ENCODE peak calls at places on chromosomes 4 and X, in seven cellular contexts. S, B, V, K, D, E and P are unnamed samples.

GRCh38 chrX:48997455-48997854 is 4.6 kb downstream of the GRIPAP1 start:
- DNase-seq in D (no peak), S (no peak), E (no peak), B (no peak), V (no peak), K (no peak), P (no peak)

GRCh38 chr4:33357121-33357520 is 2637.0 kb downstream of the PCDH7 start:
- DNase-seq in S (no peak), K (no peak), D (no peak), B (no peak), V (no peak), E (no peak), P (no peak)

GRCh38 chrX:20432048-20432447 is 165.3 kb upstream of the RPS6KA3 start:
- DNase-seq in B (no peak), D (no peak), E (no peak), V (no peak), K (no peak), S (peak), P (no peak)

GRCh38 chrX:49840679-49841078 is 11.6 kb downstream of the PAGE4 start:
- DNase-seq in S (peak), V (no peak), B (peak), E (peak), D (peak), K (peak), P (no peak)

GRCh38 chr4:137572163-137572562 is 39.9 kb upstream of the PCDH18 start:
- DNase-seq in V (no peak), D (no peak), S (no peak), B (no peak), E (no peak), K (no peak), P (no peak)

GRCh38 chr4:153684182-153685073 is at the start of gene TLR2:
- DNase-seq in K (peak), V (peak), B (peak), S (peak), E (peak), D (peak), P (no peak)

GRCh38 chrX:129875669-129876068 is 30.3 kb upstream of the UTP14A start:
- DNase-seq in B (no peak), E (no peak), S (peak), V (no peak), K (no peak), D (no peak), P (peak)

GRCh38 chrX:153963546-153963945 is 8.1 kb downstream of the HCFC1 start:
- DNase-seq in E (no peak), B (no peak), K (no peak), V (no peak), D (no peak), S (no peak), P (no peak)

GRCh38 chrX:94256396-94256795 is 582.4 kb downstream of the FAM133A start:
- DNase-seq in E (no peak), K (no peak), D (no peak), S (no peak), B (no peak), V (no peak), P (no peak)

GRCh38 chrX:123422875-123423274 is 238.8 kb downstream of the GRIA3 start:
- DNase-seq in E (peak), D (no peak), B (peak), V (no peak), K (peak), S (peak), P (no peak)

GRCh38 chrX:74535633-74536141 is 78.7 kb downstream of the RLIM start:
- DNase-seq in V (no peak), E (peak), D (peak), K (no peak), S (peak), B (peak), P (no peak)

GRCh38 chrX:66020578-66021406 is 19.1 kb downstream of the VSIG4 start:
- DNase-seq in E (no peak), B (no peak), S (no peak), D (no peak), K (no peak), V (no peak), P (no peak)

GRCh38 chrX:69024931-69025330 is 140.3 kb downstream of the PJA1 start:
- DNase-seq in D (no peak), S (peak), V (no peak), E (no peak), B (peak), K (no peak), P (no peak)

GRCh38 chrX:131316260-131316659 is 27.2 kb upstream of the IGSF1 start:
- DNase-seq in E (no peak), K (no peak), D (no peak), S (no peak), V (no peak), B (no peak), P (no peak)

GRCh38 chrX:72348247-72348979 is 42.7 kb upstream of the CITED1 start:
- DNase-seq in K (no peak), S (no peak), V (no peak), B (no peak), D (no peak), E (no peak), P (no peak)

GRCh38 chrX:107551546-107551945 is 76.8 kb upstream of the PRPS1 start:
- DNase-seq in V (no peak), E (no peak), K (no peak), S (no peak), D (no peak), B (no peak), P (no peak)

GRCh38 chr4:94887027-94887426 is 129.3 kb downstream of the BMPR1B start:
- DNase-seq in S (no peak), D (no peak), V (no peak), E (no peak), B (no peak), K (no peak), P (no peak)

GRCh38 chrX:139759637-139760036 is 51.7 kb upstream of the MCF2 start:
- DNase-seq in E (no peak), V (no peak), K (peak), B (no peak), S (peak), D (no peak), P (no peak)

GRCh38 chrX:21479695-21480280 is 105.6 kb downstream of the CNKSR2 start:
- DNase-seq in S (peak), K (peak), V (peak), D (peak), E (peak), B (no peak), P (peak)

GRCh38 chr4:108072300-108072699 is 82.6 kb downstream of the HADH start:
- DNase-seq in E (no peak), D (no peak), K (no peak), B (peak), S (no peak), V (no peak), P (no peak)

GRCh38 chrX:126167560-126167959 is 1.5 kb upstream of the DCAF12L2 start:
- DNase-seq in S (no peak), K (no peak), D (no peak), B (no peak), V (no peak), E (no peak), P (no peak)

GRCh38 chrX:74736450-74736849 is 122.0 kb upstream of the RLIM start:
- DNase-seq in D (no peak), S (no peak), E (no peak), V (no peak), B (no peak), K (no peak), P (no peak)

GRCh38 chr4:148214529-148215166 is 227.6 kb downstream of the NR3C2 start:
- DNase-seq in B (no peak), K (no peak), S (peak), V (no peak), E (no peak), D (no peak), P (no peak)

GRCh38 chrX:69128573-69128972 is 36.7 kb downstream of the PJA1 start:
- DNase-seq in K (no peak), V (no peak), B (no peak), E (no peak), S (no peak), D (no peak), P (no peak)

GRCh38 chr4:15233626-15234025 is 194.2 kb upstream of the C1QTNF7 start:
- DNase-seq in V (no peak), K (no peak), B (no peak), D (peak), S (peak), E (peak), P (no peak)

GRCh38 chr4:19945501-19945900 is 306.2 kb upstream of the SLIT2 start:
- DNase-seq in B (no peak), K (no peak), D (no peak), V (no peak), S (no peak), E (no peak), P (no peak)

GRCh38 chr4:184251680-184252000 is 34.0 kb upstream of the ENPP6 start:
- DNase-seq in K (no peak), S (no peak), V (no peak), E (no peak), B (no peak), D (no peak), P (no peak)

GRCh38 chr4:122922877-122923511 is 597 bp upstream of the NUDT6 start:
- DNase-seq in V (peak), K (peak), D (peak), S (peak), E (peak), B (peak), P (no peak)

GRCh38 chrX:6228720-6229119 is at the start of gene NLGN4X:
- DNase-seq in V (no peak), D (no peak), E (no peak), S (no peak), K (no peak), B (no peak), P (no peak)

GRCh38 chrX:153825042-153825441 is 5.3 kb downstream of the PDZD4 start:
- DNase-seq in S (no peak), B (no peak), V (no peak), E (no peak), D (no peak), K (no peak), P (no peak)

GRCh38 chr4:139281212-139281611 is 1.2 kb upstream of the MGARP start:
- DNase-seq in S (peak), D (no peak), B (no peak), K (peak), E (no peak), V (no peak), P (no peak)

GRCh38 chr4:81194286-81194685 is 20.7 kb downstream of the PRKG2 start:
- DNase-seq in S (no peak), K (no peak), D (no peak), E (no peak), V (no peak), B (no peak), P (no peak)

GRCh38 chr4:33709247-33709646 is 2535.1 kb downstream of the ARAP2 start:
- DNase-seq in S (peak), V (no peak), B (no peak), E (no peak), K (no peak), D (no peak), P (peak)

GRCh38 chr4:123841431-123842121 is 445.0 kb downstream of the SPRY1 start:
- DNase-seq in K (no peak), D (no peak), E (no peak), S (no peak), B (no peak), V (no peak), P (no peak)

GRCh38 chr4:181946902-181947301 is 296.3 kb upstream of the TENM3 start:
- DNase-seq in B (no peak), E (no peak), V (no peak), D (no peak), K (no peak), S (no peak), P (no peak)

GRCh38 chr4:168908093-168908492 is 102.0 kb downstream of the CBR4 start:
- DNase-seq in K (no peak), E (no peak), S (peak), B (no peak), D (no peak), V (no peak), P (peak)

GRCh38 chr4:167614866-167615265 is 380.6 kb upstream of the SPOCK3 start:
- DNase-seq in E (no peak), V (no peak), B (no peak), D (no peak), S (no peak), K (no peak), P (no peak)

GRCh38 chrX:110418220-110418856 is 59.7 kb downstream of the RTL9 start:
- DNase-seq in B (no peak), E (peak), S (peak), V (no peak), D (no peak), K (peak), P (no peak)

GRCh38 chr4:141131738-141132688 is 1.3 kb downstream of the RNF150 start:
- DNase-seq in E (no peak), D (peak), V (peak), B (peak), K (no peak), S (no peak), P (no peak)

GRCh38 chr4:119731146-119731742 is 102.6 kb upstream of the PDE5A start:
- DNase-seq in S (no peak), K (no peak), V (no peak), B (no peak), D (no peak), E (no peak), P (no peak)

GRCh38 chr4:53505947-53506346 is 85.3 kb downstream of the LNX1 start:
- DNase-seq in B (no peak), V (no peak), S (peak), D (no peak), E (no peak), K (no peak), P (no peak)
- TF ChIP-seq CTCF in B (no peak), V (no peak), S (peak), D (no peak), E (no peak), K (no peak), P (peak)

GRCh38 chr4:69025191-69025998 is 70.9 kb upstream of the UGT2B7 start:
- DNase-seq in S (no peak), V (no peak), E (no peak), B (peak), D (no peak), K (no peak), P (no peak)
- TF ChIP-seq CTCF in S (peak), V (no peak), E (peak), B (peak), D (no peak), K (peak), P (no peak)

GRCh38 chr4:38124961-38125360 is 164.8 kb downstream of the PTTG2 start:
- DNase-seq in B (no peak), E (no peak), S (no peak), V (no peak), K (no peak), D (no peak), P (no peak)

GRCh38 chr4:38119663-38120374 is 159.6 kb downstream of the PTTG2 start:
- DNase-seq in S (peak), V (no peak), D (no peak), E (no peak), B (no peak), K (no peak), P (no peak)

GRCh38 chr4:38125816-38126215 is 165.6 kb downstream of the PTTG2 start:
- DNase-seq in K (no peak), S (peak), E (no peak), V (no peak), B (no peak), D (no peak), P (no peak)

GRCh38 chr4:38122060-38122459 is 161.9 kb downstream of the PTTG2 start:
- DNase-seq in D (no peak), V (no peak), E (no peak), K (no peak), S (no peak), B (no peak), P (no peak)

GRCh38 chr4:38123555-38123954 is 163.4 kb downstream of the PTTG2 start:
- DNase-seq in K (no peak), B (no peak), S (no peak), V (no peak), E (no peak), D (no peak), P (no peak)
- TF ChIP-seq CTCF in K (no peak), B (no peak), S (no peak), V (no peak), E (no peak), D (no peak), P (no peak)

GRCh38 chr4:3783691-3784306 is 17.6 kb downstream of the ADRA2C start:
- DNase-seq in B (no peak), D (peak), E (no peak), V (no peak), S (no peak), K (peak), P (no peak)
- TF ChIP-seq CTCF in B (no peak), D (no peak), E (peak), V (no peak), S (peak), K (peak), P (peak)

DNA sequence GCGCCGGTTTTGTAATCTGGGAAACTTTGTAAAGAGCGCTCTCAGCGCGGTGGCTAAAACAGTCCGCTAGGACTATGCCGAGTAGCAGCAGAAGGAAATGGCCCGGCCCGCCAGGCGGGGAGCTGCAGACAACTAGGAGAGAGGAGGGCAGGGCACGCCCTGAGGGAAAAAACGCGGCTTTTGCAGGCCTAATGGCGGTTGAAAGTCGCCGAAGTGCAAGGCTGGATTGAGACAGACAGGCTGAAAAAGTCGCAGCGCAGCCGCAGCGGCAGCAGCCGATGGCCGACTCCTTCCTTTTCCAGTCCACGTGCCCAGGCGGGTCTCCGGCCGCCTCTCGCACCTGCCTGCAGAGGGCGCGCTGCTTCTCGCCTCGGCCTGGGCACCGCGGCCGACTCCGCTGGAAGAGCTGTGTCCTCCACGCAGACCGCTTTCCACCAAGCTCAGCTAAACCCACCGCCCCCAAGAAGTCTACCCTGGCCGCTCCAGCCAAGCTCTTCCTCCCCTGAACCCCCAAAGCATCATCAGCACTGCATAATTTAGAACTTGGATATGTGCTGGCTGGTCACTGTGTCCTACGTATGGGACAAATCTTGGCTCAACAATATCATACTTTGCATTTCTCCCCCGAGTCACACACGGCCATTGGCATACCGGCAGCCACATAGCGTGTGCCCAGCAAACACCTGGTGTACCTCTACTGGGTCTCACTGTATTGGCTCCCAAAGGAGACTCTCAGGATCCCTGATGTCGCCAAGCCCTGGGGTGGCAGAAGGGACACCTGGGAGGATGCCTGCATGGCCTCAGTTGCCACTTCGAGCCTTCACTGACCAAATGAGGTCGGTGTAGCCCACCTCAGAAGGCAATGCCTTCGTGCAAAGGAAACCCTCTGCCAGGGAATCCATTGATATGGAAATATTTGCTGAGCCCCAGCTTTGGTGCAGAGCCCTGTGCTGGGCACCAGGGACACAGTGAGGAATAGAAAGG is 14.5 kb downstream of the SLC25A5 start:
- DNase-seq in K (peak), V (peak), S (peak), D (peak), B (peak), E (peak), P (no peak)
- TF ChIP-seq CTCF in K (peak), V (no peak), S (no peak), D (peak), B (peak), E (peak), P (peak)

GRCh38 chr4:83389756-83390505 is 55.3 kb upstream of the HPSE start:
- DNase-seq in V (no peak), D (no peak), S (no peak), B (no peak), K (no peak), E (no peak), P (no peak)

GRCh38 chr4:83387922-83388676 is 53.5 kb upstream of the HPSE start:
- DNase-seq in V (no peak), S (peak), B (no peak), E (no peak), D (no peak), K (no peak), P (no peak)

GRCh38 chr4:83390965-83391364 is 56.3 kb upstream of the HPSE start:
- DNase-seq in S (no peak), D (no peak), K (no peak), B (no peak), V (no peak), E (no peak), P (no peak)

GRCh38 chr4:83389037-83389755 is 54.5 kb upstream of the HPSE start:
- DNase-seq in D (no peak), S (no peak), B (no peak), K (no peak), E (no peak), V (no peak), P (no peak)

GRCh38 chr4:83386931-83387897 is 52.6 kb upstream of the HPSE start:
- DNase-seq in K (no peak), V (no peak), E (no peak), D (no peak), S (no peak), B (no peak), P (no peak)
- TF ChIP-seq CTCF in K (no peak), V (no peak), E (no peak), D (no peak), S (no peak), B (no peak), P (no peak)